ENCODE peak calls at places on chromosome 10, in nine cellular contexts. Q is nucleus accumbens; D is amniotic stem cell; E is effector CD4-positive, alpha-beta T cell; V is body of pancreas; J is psoas muscle; B is SW 1271; T is activated gamma-delta T cell treated with Interleukin-2 at 50 U/mL for 16 hours; M is T-helper 9 cell. I is an unnamed sample.
A peak's percentile ranks its signal among the peaks of the same experiment; 100 is the strongest.

GRCh38 chr10:126203746-126204145 is 184.5 kb downstream of the ADAM12 start:
- DNase-seq in Q (no peak), M (no peak), V (no peak), E (no peak), B (no peak), T (no peak), J (no peak), D (no peak), I (no peak)

GRCh38 chr10:101744267-101744666 is 31.6 kb downstream of the FGF8 start:
- DNase-seq in M (no peak), V (no peak), Q (no peak), E (no peak), T (no peak), D (no peak), J (no peak), B (no peak), I (no peak)

GRCh38 chr10:1576467-1577259 is 160.7 kb downstream of the ADARB2 start:
- DNase-seq in Q (no peak), E (no peak), M (no peak), D (no peak), T (no peak), B (no peak), J (no peak), V (no peak), I (no peak)

GRCh38 chr10:70740441-70741288 is 44.5 kb downstream of the TBATA start:
- DNase-seq in T (no peak), M (no peak), Q (no peak), V (no peak), D (no peak), J (no peak), B (no peak), E (no peak), I (no peak)

GRCh38 chr10:98340946-98341345 is 73.0 kb upstream of the LOXL4 start:
- DNase-seq in B (no peak), D (no peak), J (peak; percentile 75), M (no peak), T (no peak), Q (no peak), E (no peak), V (no peak), I (no peak)

GRCh38 chr10:117476281-117476680 is 66.3 kb upstream of the EMX2 start:
- DNase-seq in B (no peak), E (no peak), V (no peak), T (no peak), D (no peak), M (no peak), Q (no peak), J (no peak), I (no peak)

GRCh38 chr10:266974-267425 is 131.7 kb downstream of the ZMYND11 start:
- DNase-seq in J (no peak), D (no peak), M (no peak), B (no peak), T (no peak), E (no peak), V (no peak), Q (no peak), I (no peak)

GRCh38 chr10:83078160-83078559 is 1061.1 kb upstream of the GHITM start:
- DNase-seq in B (no peak), V (no peak), T (no peak), Q (no peak), E (no peak), M (no peak), D (no peak), J (no peak), I (no peak)

GRCh38 chr10:110629680-110630191 is 14.4 kb upstream of the RBM20 start:
- DNase-seq in J (no peak), D (peak; percentile 27), Q (no peak), M (no peak), V (peak; percentile 20), B (no peak), T (no peak), E (no peak), I (peak; percentile 89)

GRCh38 chr10:84401838-84402611 is 73.6 kb downstream of the CCSER2 start:
- DNase-seq in Q (no peak), V (no peak), T (no peak), B (no peak), D (no peak), M (no peak), J (no peak), E (no peak), I (no peak)

GRCh38 chr10:21959998-21960397 is 43.5 kb downstream of the DNAJC1 start:
- DNase-seq in E (no peak), B (no peak), T (no peak), M (no peak), D (no peak), Q (no peak), V (no peak), J (no peak), I (no peak)

GRCh38 chr10:43976292-43976691 is 327.6 kb upstream of the ZNF32 start:
- DNase-seq in D (no peak), E (no peak), B (no peak), Q (no peak), J (no peak), M (no peak), V (no peak), T (no peak), I (no peak)

GRCh38 chr10:57979466-57979865 is 288.2 kb downstream of the IPMK start:
- DNase-seq in V (no peak), M (no peak), D (no peak), E (no peak), J (no peak), Q (no peak), T (no peak), B (no peak), I (no peak)

GRCh38 chr10:74208081-74208480 is 57.1 kb downstream of the ADK start:
- DNase-seq in V (peak; percentile 59), J (peak; percentile 76), E (no peak), B (no peak), Q (no peak), D (no peak), M (no peak), T (no peak), I (peak; percentile 79)

GRCh38 chr10:21497177-21497807 is 28.2 kb downstream of the SKIDA1 start:
- DNase-seq in T (peak; percentile 10), V (peak; percentile 96), J (peak; percentile 92), D (peak; percentile 52), M (no peak), B (peak; percentile 55), Q (peak; percentile 67), E (no peak), I (no peak)

GRCh38 chr10:29932991-29933390 is 126.4 kb downstream of the JCAD start:
- DNase-seq in Q (no peak), T (no peak), M (no peak), E (no peak), D (no peak), J (no peak), B (no peak), V (no peak), I (no peak)

GRCh38 chr10:26982058-26982457 is 118.2 kb downstream of the ANKRD26 start:
- DNase-seq in E (no peak), D (no peak), V (no peak), T (no peak), B (no peak), Q (no peak), M (no peak), J (no peak), I (no peak)

GRCh38 chr10:18423058-18423637 is 228.2 kb downstream of the NSUN6 start:
- DNase-seq in B (no peak), D (no peak), T (no peak), M (no peak), J (no peak), Q (no peak), E (no peak), V (no peak), I (no peak)

GRCh38 chr10:131689954-131690669 is 210.7 kb upstream of the PPP2R2D start:
- DNase-seq in Q (no peak), T (no peak), J (no peak), B (no peak), D (no peak), E (no peak), V (no peak), M (no peak), I (no peak)

GRCh38 chr10:50622497-50623298 is 1.1 kb downstream of the SGMS1 start:
- DNase-seq in V (peak; percentile 56), D (peak; percentile 47), J (peak; percentile 64), M (peak; percentile 7), B (no peak), T (peak; percentile 23), E (peak; percentile 21), Q (no peak), I (no peak)

GRCh38 chr10:75532253-75532924 is 101.0 kb downstream of the LRMDA start:
- DNase-seq in Q (no peak), V (no peak), D (no peak), J (no peak), M (no peak), E (no peak), T (no peak), B (no peak), I (no peak)

GRCh38 chr10:24983946-24984345 is 31.5 kb upstream of the PRTFDC1 start:
- DNase-seq in J (no peak), T (no peak), Q (no peak), E (no peak), V (no peak), M (no peak), B (no peak), D (no peak), I (no peak)

GRCh38 chr10:107546239-107546638 is 381.7 kb upstream of the SORCS1 start:
- DNase-seq in Q (peak; percentile 40), V (no peak), J (no peak), B (no peak), M (no peak), T (no peak), E (no peak), D (no peak), I (no peak)

GRCh38 chr10:100562008-100562672 is 26.4 kb downstream of the HIF1AN start:
- DNase-seq in V (peak; percentile 73), B (no peak), J (peak; percentile 78), E (peak; percentile 71), M (peak; percentile 68), Q (peak; percentile 35), D (peak; percentile 9), T (peak; percentile 64), I (no peak)

GRCh38 chr10:44668336-44668735 is 242.8 kb upstream of the TMEM72 start:
- DNase-seq in B (no peak), J (no peak), Q (no peak), M (no peak), E (no peak), T (no peak), D (no peak), V (no peak), I (no peak)

GRCh38 chr10:58384999-58385783 is at the start of gene TFAM:
- DNase-seq in D (peak; percentile 78), B (peak; percentile 28), J (peak; percentile 98), M (peak; percentile 97), T (peak; percentile 98), E (peak; percentile 93), V (peak; percentile 93), Q (peak; percentile 89), I (peak; percentile 72)

I was measured in NCI-H510A.